ENCODE peak calls at places on chromosome 21, in four cellular contexts. One of them, this sample, is unnamed.

GRCh38 chr21:46183910-46184624 is at the start of gene SPATC1L:
- DNase-seq in endodermal cell: peak; percentile 84
- DNase-seq in ovary: peak; percentile 79
- DNase-seq in left lung: peak; percentile 82
- DNase-seq in this sample: peak; percentile 75

GRCh38 chr21:32413697-32414578 is 1.4 kb downstream of the EVA1C start:
- DNase-seq in endodermal cell: no peak
- DNase-seq in ovary: no peak
- DNase-seq in left lung: no peak
- DNase-seq in this sample: no peak

GRCh38 chr21:32529679-32530078 is 55.6 kb downstream of the TCP10L start:
- DNase-seq in endodermal cell: peak; percentile 28
- DNase-seq in ovary: no peak
- DNase-seq in left lung: no peak
- DNase-seq in this sample: no peak

GRCh38 chr21:26850116-26850643 is 5.0 kb upstream of the ADAMTS1 start:
- DNase-seq in endodermal cell: no peak
- DNase-seq in ovary: no peak
- DNase-seq in left lung: no peak
- DNase-seq in this sample: no peak

GRCh38 chr21:36792505-36792967 is 93.6 kb downstream of the SIM2 start:
- DNase-seq in endodermal cell: no peak
- DNase-seq in ovary: no peak
- DNase-seq in left lung: no peak
- DNase-seq in this sample: peak; percentile 26

GRCh38 chr21:34956416-34957316 is 92.4 kb downstream of the RUNX1 start:
- DNase-seq in endodermal cell: no peak
- DNase-seq in ovary: no peak
- DNase-seq in left lung: no peak
- DNase-seq in this sample: no peak

GRCh38 chr21:38244885-38245869 is 11.6 kb upstream of the KCNJ15 start:
- DNase-seq in endodermal cell: no peak
- DNase-seq in ovary: no peak
- DNase-seq in left lung: no peak
- DNase-seq in this sample: no peak

GRCh38 chr21:38766987-38767722 is 38.6 kb upstream of the ETS2 start:
- DNase-seq in endodermal cell: no peak
- DNase-seq in ovary: no peak
- DNase-seq in left lung: no peak
- DNase-seq in this sample: no peak

GRCh38 chr21:31888936-31889371 is 16.1 kb downstream of the HUNK start:
- DNase-seq in endodermal cell: peak; percentile 68
- DNase-seq in ovary: no peak
- DNase-seq in left lung: no peak
- DNase-seq in this sample: no peak

GRCh38 chr21:31201144-31201543 is 142.9 kb downstream of the TIAM1 start:
- DNase-seq in endodermal cell: no peak
- DNase-seq in ovary: no peak
- DNase-seq in left lung: no peak
- DNase-seq in this sample: no peak

GRCh38 chr21:38256599-38257302 is at the start of gene KCNJ15:
- DNase-seq in endodermal cell: no peak
- DNase-seq in ovary: no peak
- DNase-seq in left lung: no peak
- DNase-seq in this sample: no peak

GRCh38 chr21:29299906-29300546 is 1.3 kb downstream of the BACH1 start:
- DNase-seq in endodermal cell: peak; percentile 77
- DNase-seq in ovary: no peak
- DNase-seq in left lung: peak; percentile 83
- DNase-seq in this sample: peak; percentile 67

GRCh38 chr21:24336491-24336890 is 1270.8 kb downstream of the MRPL39 start:
- DNase-seq in endodermal cell: no peak
- DNase-seq in ovary: no peak
- DNase-seq in left lung: no peak
- DNase-seq in this sample: no peak

GRCh38 chr21:37166733-37167132 is 93.7 kb downstream of the TTC3 start:
- DNase-seq in endodermal cell: peak; percentile 48
- DNase-seq in ovary: no peak
- DNase-seq in left lung: no peak
- DNase-seq in this sample: no peak

GRCh38 chr21:26199471-26199870 is 28.9 kb upstream of the APP start:
- DNase-seq in endodermal cell: no peak
- DNase-seq in ovary: no peak
- DNase-seq in left lung: no peak
- DNase-seq in this sample: no peak

GRCh38 chr21:28944296-28944695 is 48.4 kb downstream of the LTN1 start:
- DNase-seq in endodermal cell: no peak
- DNase-seq in ovary: no peak
- DNase-seq in left lung: no peak
- DNase-seq in this sample: no peak

GRCh38 chr21:32477424-32477745 is 64.9 kb downstream of the EVA1C start:
- DNase-seq in endodermal cell: no peak
- DNase-seq in ovary: no peak
- DNase-seq in left lung: no peak
- DNase-seq in this sample: no peak

GRCh38 chr21:26159869-26160268 is 10.7 kb downstream of the APP start:
- DNase-seq in endodermal cell: no peak
- DNase-seq in ovary: no peak
- DNase-seq in left lung: no peak
- DNase-seq in this sample: no peak

GRCh38 chr21:28771790-28772501 is 220.7 kb downstream of the LTN1 start:
- DNase-seq in endodermal cell: no peak
- DNase-seq in ovary: no peak
- DNase-seq in left lung: no peak
- DNase-seq in this sample: no peak

GRCh38 chr21:41483973-41484372 is 24.0 kb downstream of the TMPRSS2 start:
- DNase-seq in endodermal cell: no peak
- DNase-seq in ovary: no peak
- DNase-seq in left lung: no peak
- DNase-seq in this sample: no peak
- H3K4me1 ChIP-seq in endodermal cell: no peaks in the 10 kb centered on the region
- H3K4me1 ChIP-seq in ovary: peaks cover 5% of the 10 kb centered on the region
- H3K4me1 ChIP-seq in left lung: peaks cover 23% of the 10 kb centered on the region
- H3K4me1 ChIP-seq in this sample: no peaks in the 10 kb centered on the region

GRCh38 chr21:45132841-45133573 is 58.6 kb downstream of the ADARB1 start:
- DNase-seq in endodermal cell: peak; percentile 18
- DNase-seq in ovary: no peak
- DNase-seq in left lung: no peak
- DNase-seq in this sample: peak; percentile 70

GRCh38 chr21:45129231-45129923 is 55.0 kb downstream of the ADARB1 start:
- DNase-seq in endodermal cell: no peak
- DNase-seq in ovary: peak; percentile 57
- DNase-seq in left lung: peak; percentile 76
- DNase-seq in this sample: peak; percentile 75

GRCh38 chr21:45130324-45130774 is 56.0 kb downstream of the ADARB1 start:
- DNase-seq in endodermal cell: no peak
- DNase-seq in ovary: peak; percentile 66
- DNase-seq in left lung: peak; percentile 47
- DNase-seq in this sample: no peak

GRCh38 chr21:45128613-45129226 is 54.3 kb downstream of the ADARB1 start:
- DNase-seq in endodermal cell: peak; percentile 87
- DNase-seq in ovary: peak; percentile 64
- DNase-seq in left lung: peak; percentile 87
- DNase-seq in this sample: peak; percentile 78

DNA sequence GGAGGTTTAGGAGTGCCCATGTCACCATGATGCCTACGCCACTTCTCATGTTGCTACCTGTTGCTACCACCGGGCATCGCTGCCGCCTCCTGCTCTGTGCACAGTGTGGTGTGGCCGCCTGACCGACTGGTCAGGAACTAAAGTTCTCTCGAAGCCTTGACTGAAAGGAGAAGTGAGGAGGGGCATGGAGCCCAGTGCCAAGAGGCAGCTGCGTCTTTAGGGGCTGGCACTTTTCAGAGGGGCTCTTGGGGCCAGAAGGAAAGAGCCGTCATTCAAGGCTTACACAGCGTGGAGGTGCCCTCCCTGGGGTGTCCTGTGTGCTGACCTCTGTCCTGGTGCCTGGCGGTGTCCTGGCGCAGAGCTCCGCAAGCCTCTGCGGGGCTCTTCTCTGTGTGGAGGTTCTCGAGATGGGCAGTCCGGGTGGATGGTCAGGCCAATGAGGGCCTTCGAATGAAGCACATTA is 57.2 kb downstream of the ADARB1 start:
- DNase-seq in endodermal cell: no peak
- DNase-seq in ovary: no peak
- DNase-seq in left lung: peak; percentile 69
- DNase-seq in this sample: no peak
- H3K4me1 ChIP-seq in endodermal cell: no peaks in the 10 kb centered on the region
- H3K4me1 ChIP-seq in ovary: peaks cover 13% of the 10 kb centered on the region
- H3K4me1 ChIP-seq in left lung: peaks cover 57% of the 10 kb centered on the region
- H3K4me1 ChIP-seq in this sample: peaks cover 74% of the 10 kb centered on the region

GRCh38 chr21:42237161-42237560 is 18.2 kb downstream of the ABCG1 start:
- DNase-seq in endodermal cell: no peak
- DNase-seq in ovary: no peak
- DNase-seq in left lung: no peak
- DNase-seq in this sample: peak; percentile 11

GRCh38 chr21:42236014-42236413 is 17.1 kb downstream of the ABCG1 start:
- DNase-seq in endodermal cell: no peak
- DNase-seq in ovary: peak; percentile 43
- DNase-seq in left lung: no peak
- DNase-seq in this sample: peak; percentile 42

GRCh38 chr21:42237577-42237976 is 18.6 kb downstream of the ABCG1 start:
- DNase-seq in endodermal cell: no peak
- DNase-seq in ovary: no peak
- DNase-seq in left lung: no peak
- DNase-seq in this sample: no peak

GRCh38 chr21:42235593-42235992 is 16.7 kb downstream of the ABCG1 start:
- DNase-seq in endodermal cell: no peak
- DNase-seq in ovary: no peak
- DNase-seq in left lung: no peak
- DNase-seq in this sample: no peak

DNA sequence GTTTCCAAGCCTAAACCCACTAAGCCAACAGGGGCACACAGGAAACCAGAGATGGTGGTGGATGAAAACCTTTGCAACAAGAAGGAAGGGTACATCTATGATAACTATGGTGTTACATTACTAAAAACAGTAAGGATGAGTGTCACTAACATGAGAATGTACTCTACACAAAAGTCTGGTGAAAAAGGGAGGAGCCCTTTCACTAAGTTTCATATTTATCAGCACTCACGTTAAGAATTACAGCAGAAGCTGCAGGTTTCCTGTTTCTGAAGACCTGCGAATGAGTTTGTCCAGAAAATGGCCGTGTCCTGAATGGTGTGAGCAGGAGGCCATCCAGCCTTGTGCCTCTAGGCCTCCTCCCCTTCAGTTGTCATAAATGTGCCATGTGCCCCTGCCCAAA is 17.8 kb downstream of the ABCG1 start:
- DNase-seq in endodermal cell: no peak
- DNase-seq in ovary: no peak
- DNase-seq in left lung: no peak
- DNase-seq in this sample: no peak
- H3K4me1 ChIP-seq in endodermal cell: peaks cover 7% of the 10 kb centered on the region
- H3K4me1 ChIP-seq in ovary: peaks cover 16% of the 10 kb centered on the region
- H3K4me1 ChIP-seq in left lung: peaks cover 73% of the 10 kb centered on the region
- H3K4me1 ChIP-seq in this sample: peaks cover 55% of the 10 kb centered on the region

GRCh38 chr21:16218682-16219343 is 489.0 kb downstream of the USP25 start:
- DNase-seq in endodermal cell: no peak
- DNase-seq in ovary: no peak
- DNase-seq in left lung: no peak
- DNase-seq in this sample: no peak

GRCh38 chr21:16216595-16216994 is 486.8 kb downstream of the USP25 start:
- DNase-seq in endodermal cell: no peak
- DNase-seq in ovary: no peak
- DNase-seq in left lung: no peak
- DNase-seq in this sample: no peak

GRCh38 chr21:16213518-16213917 is 483.7 kb downstream of the USP25 start:
- DNase-seq in endodermal cell: no peak
- DNase-seq in ovary: no peak
- DNase-seq in left lung: no peak
- DNase-seq in this sample: no peak

GRCh38 chr21:16211339-16212303 is 481.8 kb downstream of the USP25 start:
- DNase-seq in endodermal cell: no peak
- DNase-seq in ovary: no peak
- DNase-seq in left lung: no peak
- DNase-seq in this sample: no peak

GRCh38 chr21:16215193-16215592 is 485.4 kb downstream of the USP25 start:
- DNase-seq in endodermal cell: no peak
- DNase-seq in ovary: no peak
- DNase-seq in left lung: no peak
- DNase-seq in this sample: no peak
- H3K4me1 ChIP-seq in endodermal cell: no peaks in the 10 kb centered on the region
- H3K4me1 ChIP-seq in ovary: peaks cover 9% of the 10 kb centered on the region
- H3K4me1 ChIP-seq in left lung: no peaks in the 10 kb centered on the region
- H3K4me1 ChIP-seq in this sample: peaks cover 24% of the 10 kb centered on the region

GRCh38 chr21:43373387-43374227 is 53.3 kb downstream of the SIK1 start:
- DNase-seq in endodermal cell: no peak
- DNase-seq in ovary: no peak
- DNase-seq in left lung: peak; percentile 63
- DNase-seq in this sample: no peak
- H3K4me1 ChIP-seq in endodermal cell: no peaks in the 10 kb centered on the region
- H3K4me1 ChIP-seq in ovary: no peaks in the 10 kb centered on the region
- H3K4me1 ChIP-seq in left lung: no peaks in the 10 kb centered on the region
- H3K4me1 ChIP-seq in this sample: no peaks in the 10 kb centered on the region

DNA sequence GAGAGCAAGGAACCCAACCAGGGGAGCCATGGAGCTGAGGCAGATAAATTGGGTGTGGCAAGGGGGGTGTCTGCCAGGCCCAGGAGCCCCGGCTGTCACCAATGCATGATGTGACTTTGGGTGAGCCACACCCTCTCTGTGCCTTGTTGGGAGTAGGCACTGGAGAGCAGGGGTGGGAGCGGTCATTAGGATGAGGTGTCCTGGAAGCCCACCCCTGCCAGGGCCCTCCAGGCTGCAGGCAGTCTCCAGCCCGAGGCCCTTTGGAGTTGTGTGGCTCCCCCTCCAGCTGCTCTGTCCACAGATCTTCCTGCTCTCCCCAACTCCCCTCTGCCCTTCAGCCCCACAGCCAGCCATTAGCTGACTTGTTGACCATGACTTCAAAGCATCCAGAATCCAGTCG is 11.4 kb downstream of the MX2 start:
- DNase-seq in endodermal cell: peak; percentile 22
- DNase-seq in ovary: no peak
- DNase-seq in left lung: no peak
- DNase-seq in this sample: no peak
- H3K4me1 ChIP-seq in endodermal cell: peaks cover 7% of the 10 kb centered on the region
- H3K4me1 ChIP-seq in ovary: peaks cover 2% of the 10 kb centered on the region
- H3K4me1 ChIP-seq in left lung: peaks cover 19% of the 10 kb centered on the region
- H3K4me1 ChIP-seq in this sample: no peaks in the 10 kb centered on the region

This sample was measured in psoas muscle.